ENCODE peak calls at places on chromosome 6, in five cellular contexts. H is DMS 273 treated with DMSO at 0.1 percent for 48 hours, T is H54, M is fibroblast of mammary gland, F is neural progenitor cell. R is an unnamed sample.

GRCh38 chr6:161273356-161273751 is 507 bp downstream of the AGPAT4 start:
- DNase-seq in H (peak; percentile 18), M (peak; percentile 52), F (no peak), T (no peak), R (no peak)

GRCh38 chr6:139841794-139842215 is 467.4 kb upstream of the CITED2 start:
- DNase-seq in M (no peak), H (no peak), T (no peak), F (no peak), R (no peak)

GRCh38 chr6:25136879-25137278 is 142.3 kb upstream of the CARMIL1 start:
- DNase-seq in T (no peak), H (no peak), F (no peak), M (peak; percentile 51), R (no peak)

GRCh38 chr6:75855047-75855446 is 106.0 kb downstream of the MYO6 start:
- DNase-seq in F (peak; percentile 78), H (peak; percentile 8), M (peak; percentile 77), T (no peak), R (peak; percentile 12)

GRCh38 chr6:3031857-3032256 is 32.2 kb downstream of the NQO2 start:
- DNase-seq in H (no peak), M (no peak), F (no peak), T (no peak), R (peak; percentile 56)

GRCh38 chr6:152356659-152357058 is 280.5 kb downstream of the SYNE1 start:
- DNase-seq in F (peak; percentile 53), M (peak; percentile 57), H (peak; percentile 20), T (no peak), R (peak; percentile 51)

GRCh38 chr6:51077967-51078518 is 259.4 kb downstream of the TFAP2B start:
- DNase-seq in T (no peak), H (no peak), F (peak; percentile 19), M (no peak), R (no peak)

GRCh38 chr6:29499704-29500103 is 11.9 kb upstream of the MAS1L start:
- DNase-seq in H (no peak), M (no peak), F (no peak), T (no peak), R (no peak)

GRCh38 chr6:149075616-149076354 is 241.7 kb upstream of the TAB2 start:
- DNase-seq in M (peak; percentile 32), T (no peak), F (no peak), H (no peak), R (no peak)

GRCh38 chr6:112086744-112087135 is 542 bp downstream of the TUBE1 start:
- DNase-seq in F (peak; percentile 64), H (peak; percentile 57), M (peak; percentile 67), T (no peak), R (peak; percentile 53)

GRCh38 chr6:3518356-3518841 is 61.5 kb upstream of the SLC22A23 start:
- DNase-seq in T (peak; percentile 82), H (peak; percentile 60), M (peak; percentile 86), F (no peak), R (no peak)

GRCh38 chr6:105359419-105360366 is 43.2 kb downstream of the PREP start:
- DNase-seq in M (peak; percentile 95), T (peak; percentile 38), F (no peak), H (no peak), R (no peak)

GRCh38 chr6:118892248-118893094 is 1.5 kb upstream of the ASF1A start:
- DNase-seq in T (no peak), H (no peak), M (no peak), F (no peak), R (no peak)

GRCh38 chr6:7978736-7979135 is 68.1 kb upstream of the TXNDC5 start:
- DNase-seq in H (no peak), M (no peak), T (no peak), F (peak; percentile 78), R (no peak)

GRCh38 chr6:156557269-156557885 is 219.8 kb upstream of the ARID1B start:
- DNase-seq in F (peak; percentile 38), M (no peak), H (no peak), T (peak; percentile 50), R (peak; percentile 72)

GRCh38 chr6:11718461-11718860 is 60.1 kb downstream of the ADTRP start:
- DNase-seq in T (no peak), F (no peak), M (peak; percentile 29), H (no peak), R (no peak)

GRCh38 chr6:83429857-83430605 is 820 bp downstream of the ME1 start:
- DNase-seq in T (peak; percentile 13), M (peak; percentile 46), F (peak; percentile 60), H (no peak), R (peak; percentile 30)

GRCh38 chr6:73580247-73581149 is 59.7 kb upstream of the EEF1A1 start:
- DNase-seq in F (peak; percentile 94), T (peak; percentile 69), H (peak; percentile 30), M (peak; percentile 97), R (peak; percentile 88)

GRCh38 chr6:72739368-72739779 is 117.5 kb downstream of the KCNQ5 start:
- DNase-seq in T (no peak), H (no peak), F (no peak), M (no peak), R (no peak)

GRCh38 chr6:53044071-53044470 is 21.1 kb upstream of the FBXO9 start:
- DNase-seq in F (peak; percentile 67), H (no peak), T (no peak), M (peak; percentile 62), R (no peak)

GRCh38 chr6:26215200-26216014 is 128.2 kb downstream of the HFE start:
- DNase-seq in H (no peak), M (no peak), F (peak; percentile 47), T (no peak), R (no peak)

GRCh38 chr6:89297695-89298351 is 17.3 kb downstream of the GABRR2 start:
- DNase-seq in F (peak; percentile 47), H (peak; percentile 91), M (peak; percentile 98), T (peak; percentile 65), R (peak; percentile 6)

GRCh38 chr6:148085651-148086321 is 256.9 kb upstream of the SASH1 start:
- DNase-seq in F (no peak), M (no peak), H (no peak), T (no peak), R (no peak)

GRCh38 chr6:10028202-10028601 is 386.7 kb downstream of the TFAP2A start:
- DNase-seq in T (no peak), H (no peak), M (no peak), F (no peak), R (no peak)

GRCh38 chr6:449057-449430 is 57.5 kb downstream of the IRF4 start:
- DNase-seq in H (no peak), T (no peak), M (no peak), F (no peak), R (no peak)

GRCh38 chr6:156021746-156022396 is 566.2 kb upstream of the NOX3 start:
- DNase-seq in F (no peak), M (peak; percentile 62), T (no peak), H (no peak), R (no peak)

GRCh38 chr6:34676140-34676539 is 20.4 kb downstream of the ILRUN start:
- DNase-seq in M (no peak), F (no peak), H (no peak), T (no peak), R (no peak)

GRCh38 chr6:148193063-148193680 is 149.5 kb upstream of the SASH1 start:
- DNase-seq in H (no peak), T (no peak), F (no peak), M (peak; percentile 30), R (no peak)

GRCh38 chr6:4125500-4125899 is 9.9 kb downstream of the ECI2 start:
- DNase-seq in M (no peak), T (no peak), F (no peak), H (no peak), R (no peak)

GRCh38 chr6:119966484-119966883 is 616.9 kb upstream of the MAN1A1 start:
- DNase-seq in M (no peak), H (no peak), F (peak; percentile 39), T (no peak), R (peak; percentile 5)

GRCh38 chr6:40719671-40720374 is 132.7 kb upstream of the LRFN2 start:
- DNase-seq in M (peak; percentile 40), F (peak; percentile 49), H (no peak), T (peak; percentile 21), R (no peak)

R was measured in H7.